ENCODE peak calls at places on chromosomes 1 and 21, in five cellular contexts. N is ovary, A is BJ, C is psoas muscle, V is fibroblast of the aortic adventitia. B is an unnamed sample.

GRCh38 chr1:2921970-2922686 is 99.1 kb upstream of the ACTRT2 start:
- DNase-seq in N (no peak), A (no peak), C (no peak), V (no peak), B (peak; percentile 25)

GRCh38 chr1:192788184-192788583 is 20.7 kb upstream of the RGS2 start:
- DNase-seq in N (peak; percentile 33), A (peak; percentile 35), C (peak; percentile 46), V (peak; percentile 47), B (no peak)

GRCh38 chr1:246512635-246513034 is 5.6 kb upstream of the SMYD3 start:
- DNase-seq in N (no peak), A (no peak), C (no peak), V (no peak), B (no peak)

GRCh38 chr1:30727013-30727684 is 3.8 kb upstream of the MATN1 start:
- DNase-seq in N (no peak), A (no peak), C (no peak), V (no peak), B (no peak)

GRCh38 chr1:92125204-92125603 is 45.1 kb downstream of the BTBD8 start:
- DNase-seq in N (no peak), A (no peak), C (no peak), V (no peak), B (no peak)

GRCh38 chr1:30929135-30929889 is 20.8 kb upstream of the SDC3 start:
- DNase-seq in N (no peak), A (no peak), C (no peak), V (peak; percentile 53), B (no peak)

GRCh38 chr1:6001992-6002576 is 9.9 kb upstream of the NPHP4 start:
- DNase-seq in N (no peak), A (no peak), C (peak; percentile 50), V (no peak), B (no peak)

GRCh38 chr1:100360790-100361232 is 8.5 kb downstream of the CDC14A start:
- DNase-seq in N (peak; percentile 66), A (no peak), C (no peak), V (peak; percentile 49), B (no peak)

GRCh38 chr1:12477936-12478611 is 139.9 kb downstream of the DHRS3 start:
- DNase-seq in N (peak; percentile 80), A (peak; percentile 99), C (peak; percentile 81), V (peak; percentile 100), B (no peak)

GRCh38 chr1:164137273-164137947 is 421.6 kb upstream of the PBX1 start:
- DNase-seq in N (no peak), A (no peak), C (no peak), V (no peak), B (no peak)

GRCh38 chr1:238960071-238960470 is 426.3 kb upstream of the CHRM3 start:
- DNase-seq in N (no peak), A (no peak), C (no peak), V (peak; percentile 19), B (no peak)

GRCh38 chr1:71339238-71339637 is 258.4 kb upstream of the ZRANB2 start:
- DNase-seq in N (no peak), A (no peak), C (no peak), V (no peak), B (no peak)

GRCh38 chr21:25496825-25497482 is 110.3 kb downstream of the MRPL39 start:
- DNase-seq in N (no peak), A (no peak), C (no peak), V (peak; percentile 78), B (peak; percentile 56)

GRCh38 chr1:226687476-226687875 is 51.6 kb downstream of the ITPKB start:
- DNase-seq in N (no peak), A (no peak), C (no peak), V (no peak), B (no peak)
- TF ChIP-seq CTCF in N (no peak), A (no peak), C (peak; percentile 32), V (no peak), B (peak; percentile 17)

GRCh38 chr21:41678944-41679343 is 87.9 kb downstream of the RIPK4 start:
- DNase-seq in N (peak; percentile 82), A (peak; percentile 91), C (peak; percentile 85), V (peak; percentile 97), B (no peak)
- H3K4me3 ChIP-seq in N (no peak overlapping the region), A (no peak overlapping the region), C (no peak overlapping the region), V (no peak overlapping the region), B (no peak overlapping the region)

DNA sequence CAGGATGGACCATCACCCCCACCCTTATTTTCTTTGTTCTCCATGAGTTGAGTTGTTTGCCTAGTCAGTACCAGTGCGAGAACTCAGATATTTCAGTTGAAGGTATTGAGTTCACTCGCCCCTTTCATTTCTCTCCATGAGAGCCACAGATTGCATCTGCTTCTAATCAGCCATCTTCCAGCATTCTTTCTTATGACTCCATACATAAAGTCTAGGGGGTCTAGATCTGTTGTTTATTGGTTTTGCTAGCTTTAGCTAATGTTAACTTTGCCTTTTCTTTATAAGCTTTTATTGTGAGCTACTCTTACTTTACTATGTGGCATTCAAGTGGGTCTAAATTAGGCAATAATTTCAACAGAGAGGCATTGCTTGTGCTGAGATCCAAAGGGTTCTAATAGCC is 71.6 kb upstream of the PDC start:
- DNase-seq in N (no peak), A (no peak), C (no peak), V (peak; percentile 8), B (no peak)
- TF ChIP-seq CTCF in N (no peak), A (no peak), C (no peak), V (no peak), B (no peak)

GRCh38 chr1:93614550-93615200 is 67.0 kb downstream of the BCAR3 start:
- DNase-seq in N (no peak), A (peak; percentile 90), C (no peak), V (peak; percentile 86), B (no peak)

GRCh38 chr1:93611656-93612055 is 70.0 kb downstream of the BCAR3 start:
- DNase-seq in N (no peak), A (no peak), C (no peak), V (no peak), B (no peak)

GRCh38 chr1:93612510-93612909 is 69.1 kb downstream of the BCAR3 start:
- DNase-seq in N (no peak), A (no peak), C (no peak), V (no peak), B (no peak)

GRCh38 chr1:93615201-93616150 is 66.2 kb downstream of the BCAR3 start:
- DNase-seq in N (no peak), A (peak; percentile 56), C (no peak), V (peak; percentile 76), B (peak; percentile 60)

DNA sequence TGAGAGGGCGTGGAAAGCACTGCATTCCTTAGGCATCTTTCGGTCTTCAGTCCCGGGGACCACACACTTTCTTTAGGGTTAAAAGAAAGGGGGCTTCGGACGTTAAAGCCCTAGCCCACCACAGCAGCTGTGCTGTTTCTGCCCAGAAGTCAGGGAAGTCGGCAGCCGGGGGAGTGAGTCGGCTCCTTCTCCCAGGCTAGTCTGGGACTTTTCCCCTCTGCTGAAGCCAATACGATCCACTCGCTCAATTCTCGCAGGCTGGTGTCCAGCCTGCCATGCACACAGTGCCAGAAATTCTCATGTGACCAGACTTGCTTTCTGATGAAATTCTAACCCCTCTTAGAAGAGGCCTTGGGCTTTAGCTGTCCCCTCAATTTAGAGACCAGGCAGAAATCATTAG is 67.7 kb downstream of the BCAR3 start:
- DNase-seq in N (peak; percentile 64), A (no peak), C (no peak), V (peak; percentile 88), B (no peak)
- H3K4me3 ChIP-seq in N (peak overlapping the region; percentile 18), A (peak overlapping the region; percentile 15), C (peak overlapping the region; percentile 76), V (peak overlapping the region; percentile 71), B (no peak overlapping the region)

DNA sequence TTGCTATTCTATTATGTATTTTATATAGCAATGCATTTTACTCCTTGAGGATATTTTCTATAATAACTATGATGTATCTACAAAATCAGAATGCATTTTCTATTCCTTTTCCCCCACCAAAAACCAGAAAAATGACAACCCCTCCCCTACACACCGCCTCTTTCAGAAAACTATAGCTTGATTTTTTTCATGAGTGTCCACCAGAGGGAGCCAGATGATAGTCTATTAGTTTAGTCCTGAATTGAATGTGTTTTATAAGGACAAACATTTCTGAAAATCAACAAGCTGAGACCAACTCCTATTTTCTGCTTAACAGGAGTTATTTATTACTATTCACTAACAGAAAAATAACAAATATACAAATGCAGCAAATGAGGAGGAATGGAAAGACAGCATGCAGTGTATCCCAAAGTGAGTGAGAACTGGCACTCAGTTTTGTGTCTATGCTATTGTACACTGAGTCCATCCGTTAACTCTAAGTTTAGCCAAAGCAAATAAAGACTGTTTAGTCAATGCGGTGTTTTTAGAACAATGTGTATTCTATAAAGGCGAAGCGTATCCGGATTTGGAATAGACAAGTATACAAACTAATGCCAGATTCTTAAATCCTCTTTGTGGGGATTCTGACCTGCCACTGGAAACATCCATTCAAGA is 182.7 kb downstream of the VAV3 start:
- DNase-seq in N (no peak), A (peak; percentile 3), C (no peak), V (peak; percentile 77), B (peak; percentile 15)
- TF ChIP-seq CTCF in N (peak; percentile 37), A (peak; percentile 61), C (peak; percentile 77), V (peak; percentile 55), B (peak; percentile 54)

GRCh38 chr1:44507490-44508396 is 102.7 kb downstream of the RNF220 start:
- DNase-seq in N (no peak), A (no peak), C (no peak), V (no peak), B (no peak)

GRCh38 chr1:44501022-44501910 is 96.2 kb downstream of the RNF220 start:
- DNase-seq in N (no peak), A (no peak), C (no peak), V (peak; percentile 11), B (no peak)

GRCh38 chr1:44508397-44508745 is 103.3 kb downstream of the RNF220 start:
- DNase-seq in N (no peak), A (no peak), C (no peak), V (no peak), B (no peak)

GRCh38 chr1:44503625-44504024 is 98.6 kb downstream of the RNF220 start:
- DNase-seq in N (no peak), A (no peak), C (no peak), V (no peak), B (no peak)

DNA sequence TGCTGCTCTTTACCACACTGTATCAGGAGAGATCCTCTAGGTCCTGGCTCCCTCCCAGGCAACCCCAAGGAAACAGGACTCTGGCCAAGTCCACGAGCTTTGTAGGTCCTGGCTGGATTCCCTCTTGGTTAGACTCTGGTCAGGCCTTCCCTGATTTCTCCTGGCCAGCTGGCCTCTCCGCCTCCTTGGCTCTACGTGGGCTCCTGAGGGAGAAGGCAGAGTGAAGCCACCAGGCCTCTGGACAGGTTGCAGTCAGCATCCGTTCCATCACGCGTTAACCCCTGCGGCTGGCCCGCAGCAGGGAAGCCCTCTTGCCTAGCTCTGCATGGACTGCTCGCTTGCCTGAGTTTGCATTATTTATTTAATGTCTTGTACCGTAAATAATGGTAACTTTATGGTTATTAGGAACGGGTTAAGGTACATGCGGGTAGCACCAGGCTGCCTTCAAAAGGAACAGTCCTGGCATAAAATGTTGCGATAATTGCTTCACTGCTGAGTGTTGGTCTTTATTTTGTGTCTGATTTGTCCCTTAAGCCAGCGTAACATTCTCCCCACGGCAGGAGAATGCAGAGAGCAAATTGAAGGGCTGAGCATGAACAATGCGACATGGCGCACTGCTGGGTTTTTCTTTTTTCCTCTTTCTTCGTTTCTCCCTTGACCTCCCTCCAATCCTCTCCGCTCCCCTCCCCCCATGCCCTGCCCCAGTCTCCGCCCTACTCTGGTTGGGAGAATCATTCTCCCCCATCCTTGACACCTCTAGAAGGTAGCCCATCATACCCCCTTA is 100.3 kb downstream of the RNF220 start:
- DNase-seq in N (no peak), A (no peak), C (no peak), V (peak; percentile 73), B (no peak)
- H3K4me3 ChIP-seq in N (no peak overlapping the region), A (no peak overlapping the region), C (no peak overlapping the region), V (no peak overlapping the region), B (no peak overlapping the region)

B was measured in GM06990.